ENCODE peak calls at places on chromosomes 4 and X, in seven cellular contexts. R is hypothalamus, W is progenitor cell of endocrine pancreas, P is ecto neural progenitor cell, T is hippocampal formation, E is H1, K is cerebellar cortex. H is an unnamed sample.
A peak's percentile ranks its signal among the peaks of the same experiment; 100 is the strongest.

GRCh38 chr4:26206339-26206738 is 114.5 kb upstream of the RBPJ start:
- DNase-seq in R (no peak), W (no peak), P (no peak), T (no peak), E (no peak), K (no peak), H (no peak)

GRCh38 chrX:40340116-40340515 is 240.7 kb upstream of the ATP6AP2 start:
- DNase-seq in R (no peak), W (no peak), P (no peak), T (no peak), E (no peak), K (no peak), H (peak; percentile 0)

GRCh38 chr4:98345838-98346237 is 84.7 kb downstream of the RAP1GDS1 start:
- DNase-seq in R (no peak), W (no peak), P (no peak), T (no peak), E (no peak), K (peak; percentile 13), H (peak; percentile 33)

GRCh38 chr4:72377491-72378194 is 191.4 kb downstream of the ADAMTS3 start:
- DNase-seq in R (no peak), W (no peak), P (no peak), T (no peak), E (no peak), K (no peak), H (no peak)

GRCh38 chr4:170001688-170002267 is 24.4 kb downstream of the MFAP3L start:
- DNase-seq in R (no peak), W (no peak), P (no peak), T (no peak), E (no peak), K (no peak), H (no peak)

GRCh38 chr4:110586137-110586850 is 36.6 kb downstream of the PITX2 start:
- DNase-seq in R (no peak), W (no peak), P (no peak), T (peak; percentile 3), E (no peak), K (peak; percentile 10), H (peak; percentile 19)

GRCh38 chr4:97720869-97721432 is 422.3 kb downstream of the STPG2 start:
- DNase-seq in R (no peak), W (no peak), P (no peak), T (peak; percentile 45), E (no peak), K (peak; percentile 77), H (peak; percentile 79)

GRCh38 chr4:109560687-109561452 is 824 bp downstream of the MCUB start:
- DNase-seq in R (no peak), W (no peak), P (no peak), T (no peak), E (no peak), K (peak; percentile 16), H (peak; percentile 15)

GRCh38 chr4:147088141-147088540 is 142.5 kb upstream of the TTC29 start:
- DNase-seq in R (no peak), W (no peak), P (no peak), T (no peak), E (no peak), K (no peak), H (no peak)

GRCh38 chr4:144353240-144353639 is 212.7 kb upstream of the GYPA start:
- DNase-seq in R (no peak), W (no peak), P (no peak), T (no peak), E (no peak), K (peak; percentile 6), H (no peak)

GRCh38 chr4:32393806-32394205 is 1673.6 kb downstream of the PCDH7 start:
- DNase-seq in R (no peak), W (no peak), P (no peak), T (no peak), E (no peak), K (no peak), H (no peak)

GRCh38 chrX:31500920-31501319 is 429.1 kb upstream of the FTHL17 start:
- DNase-seq in R (no peak), W (no peak), P (no peak), T (no peak), E (no peak), K (no peak), H (no peak)

GRCh38 chr4:149203256-149204001 is 612.2 kb downstream of the IQCM start:
- DNase-seq in R (no peak), W (no peak), P (no peak), T (no peak), E (no peak), K (no peak), H (no peak)

GRCh38 chr4:164139291-164139690 is 614.6 kb upstream of the SMIM31 start:
- DNase-seq in R (no peak), W (no peak), P (no peak), T (no peak), E (no peak), K (no peak), H (no peak)